ENCODE peak calls at places on chromosome 20, in seven cellular contexts. A is heart left ventricle, L is A549, N is head of caudate nucleus, K is SJSA1, H is pancreas, V is tibial artery. B is an unnamed sample.

GRCh38 chr20:44137210-44137781 is 49.7 kb downstream of the JPH2 start:
- DNase-seq in K (peak), V (peak), H (no peak), N (no peak), L (no peak), A (peak), B (peak)

GRCh38 chr20:46438156-46438750 is 31.8 kb upstream of the ELMO2 start:
- DNase-seq in N (peak), A (no peak), K (no peak), L (peak), V (no peak), H (peak), B (no peak)

GRCh38 chr20:49982346-49983122 is at the start of gene SNAI1:
- DNase-seq in N (peak), L (peak), H (peak), A (peak), K (peak), V (peak), B (peak)

GRCh38 chr20:2771631-2772080 is 28.8 kb downstream of the CPXM1 start:
- DNase-seq in N (no peak), A (no peak), V (no peak), K (no peak), H (no peak), L (no peak), B (peak)

GRCh38 chr20:50575869-50576720 is 65.9 kb downstream of the PTPN1 start:
- DNase-seq in A (peak), V (peak), L (peak), H (peak), K (peak), N (peak), B (peak)

GRCh38 chr20:44021186-44021585 is 106.5 kb downstream of the TOX2 start:
- DNase-seq in A (no peak), H (no peak), N (no peak), L (no peak), V (no peak), K (no peak), B (peak)

GRCh38 chr20:51759769-51760510 is 8.2 kb downstream of the ATP9A start:
- DNase-seq in K (no peak), N (no peak), A (no peak), L (no peak), V (no peak), H (no peak), B (no peak)

GRCh38 chr20:17662333-17663039 is 19.6 kb downstream of the RRBP1 start:
- DNase-seq in L (no peak), A (no peak), N (peak), K (no peak), H (peak), V (peak), B (no peak)

GRCh38 chr20:51579137-51579536 is 36.6 kb upstream of the NFATC2 start:
- DNase-seq in V (no peak), L (no peak), H (no peak), N (no peak), A (no peak), K (no peak), B (peak)

GRCh38 chr20:21147593-21147992 is 21.7 kb downstream of the KIZ start:
- DNase-seq in K (no peak), N (peak), H (no peak), V (no peak), L (no peak), A (no peak), B (no peak)

GRCh38 chr20:23316626-23317025 is 34.0 kb upstream of the NXT1 start:
- DNase-seq in K (no peak), V (no peak), A (no peak), N (no peak), L (no peak), H (no peak), B (no peak)

GRCh38 chr20:35934050-35934449 is 20.3 kb downstream of the SCAND1 start:
- DNase-seq in V (no peak), H (no peak), N (no peak), L (no peak), K (no peak), A (no peak), B (no peak)

GRCh38 chr20:45294003-45294368 is 12.7 kb upstream of the RBPJL start:
- DNase-seq in V (no peak), N (no peak), H (no peak), A (no peak), K (no peak), L (no peak), B (no peak)

GRCh38 chr20:49914310-49915117 is 815 bp downstream of the SPATA2 start:
- DNase-seq in V (peak), H (peak), L (no peak), A (no peak), K (peak), N (peak), B (peak)

GRCh38 chr20:53865905-53866786 is 204.2 kb downstream of the BCAS1 start:
- DNase-seq in N (no peak), K (peak), H (peak), V (no peak), A (peak), L (peak), B (peak)

GRCh38 chr20:42380287-42380686 is 762.1 kb upstream of the CHD6 start:
- DNase-seq in A (no peak), N (peak), L (no peak), K (no peak), V (no peak), H (no peak), B (no peak)

GRCh38 chr20:59663513-59663890 is 59.2 kb downstream of the PHACTR3 start:
- DNase-seq in L (no peak), V (no peak), N (no peak), K (no peak), A (no peak), H (no peak), B (peak)

GRCh38 chr20:34938466-34939163 is 17.0 kb downstream of the GSS start:
- DNase-seq in L (no peak), V (peak), H (peak), K (no peak), A (peak), N (peak), B (no peak)

GRCh38 chr20:53070714-53071392 is 98.7 kb downstream of the TSHZ2 start:
- DNase-seq in N (no peak), K (no peak), A (no peak), H (no peak), V (no peak), L (no peak), B (no peak)

GRCh38 chr20:36756482-36756881 is 10.6 kb upstream of the NDRG3 start:
- DNase-seq in L (no peak), K (no peak), H (no peak), V (no peak), N (no peak), A (no peak), B (no peak)

GRCh38 chr20:364905-365794 is 15.4 kb upstream of the TRIB3 start:
- DNase-seq in L (no peak), A (no peak), K (no peak), V (no peak), H (no peak), N (no peak), B (peak)

GRCh38 chr20:48015943-48016723 is 230.9 kb upstream of the SULF2 start:
- DNase-seq in N (no peak), K (peak), L (no peak), A (no peak), H (no peak), V (no peak), B (no peak)

GRCh38 chr20:49420292-49420691 is 62.2 kb downstream of the KCNB1 start:
- DNase-seq in V (no peak), K (no peak), A (no peak), L (no peak), N (no peak), H (no peak), B (no peak)

GRCh38 chr20:50540620-50541605 is 30.7 kb downstream of the PTPN1 start:
- DNase-seq in A (no peak), V (no peak), L (peak), H (no peak), K (peak), N (no peak), B (peak)

GRCh38 chr20:48092596-48093280 is 307.5 kb upstream of the SULF2 start:
- DNase-seq in N (no peak), V (no peak), K (no peak), L (no peak), A (no peak), H (no peak), B (no peak)

GRCh38 chr20:32796383-32797159 is 23.2 kb upstream of the MAPRE1 start:
- DNase-seq in A (no peak), N (no peak), H (no peak), V (no peak), L (no peak), K (no peak), B (no peak)

GRCh38 chr20:62936996-62937352 is 973 bp upstream of the GID8 start:
- DNase-seq in A (no peak), V (no peak), N (no peak), H (no peak), K (peak), L (peak), B (no peak)

GRCh38 chr20:49850463-49851233 is 38.0 kb downstream of the SLC9A8 start:
- DNase-seq in V (no peak), H (no peak), L (no peak), N (no peak), A (no peak), K (peak), B (no peak)